ENCODE peak calls at places on chromosomes 2 and 18, in seven cellular contexts. One of them, this sample, is unnamed.

GRCh38 chr2:54568876-54569298 is 112.8 kb downstream of the SPTBN1 start:
- DNase-seq in GM10248: no peak
- DNase-seq in B cell: no peak
- DNase-seq in dorsolateral prefrontal cortex: no peak
- DNase-seq in brain microvascular endothelial cell: no peak
- DNase-seq in cardiac muscle cell: peak; percentile 77
- DNase-seq in body of pancreas: peak; percentile 54
- DNase-seq in this sample: peak; percentile 34

GRCh38 chr18:26531600-26532150 is 16.7 kb downstream of the KCTD1 start:
- DNase-seq in GM10248: no peak
- DNase-seq in B cell: no peak
- DNase-seq in dorsolateral prefrontal cortex: no peak
- DNase-seq in brain microvascular endothelial cell: no peak
- DNase-seq in cardiac muscle cell: no peak
- DNase-seq in body of pancreas: no peak
- DNase-seq in this sample: no peak

GRCh38 chr2:217795067-217795466 is 207.7 kb downstream of the TNS1 start:
- DNase-seq in GM10248: no peak
- DNase-seq in B cell: no peak
- DNase-seq in dorsolateral prefrontal cortex: no peak
- DNase-seq in brain microvascular endothelial cell: no peak
- DNase-seq in cardiac muscle cell: no peak
- DNase-seq in body of pancreas: no peak
- DNase-seq in this sample: no peak

GRCh38 chr2:12057436-12058166 is 311.2 kb downstream of the LPIN1 start:
- DNase-seq in GM10248: peak; percentile 34
- DNase-seq in B cell: peak; percentile 47
- DNase-seq in dorsolateral prefrontal cortex: no peak
- DNase-seq in brain microvascular endothelial cell: peak; percentile 31
- DNase-seq in cardiac muscle cell: no peak
- DNase-seq in body of pancreas: peak; percentile 42
- DNase-seq in this sample: peak; percentile 29

GRCh38 chr2:63192889-63193778 is 142.5 kb downstream of the OTX1 start:
- DNase-seq in GM10248: no peak
- DNase-seq in B cell: no peak
- DNase-seq in dorsolateral prefrontal cortex: no peak
- DNase-seq in brain microvascular endothelial cell: no peak
- DNase-seq in cardiac muscle cell: no peak
- DNase-seq in body of pancreas: no peak
- DNase-seq in this sample: no peak

GRCh38 chr18:44079602-44080001 is 601.1 kb upstream of the SETBP1 start:
- DNase-seq in GM10248: no peak
- DNase-seq in B cell: no peak
- DNase-seq in dorsolateral prefrontal cortex: no peak
- DNase-seq in brain microvascular endothelial cell: peak; percentile 79
- DNase-seq in cardiac muscle cell: no peak
- DNase-seq in body of pancreas: no peak
- DNase-seq in this sample: no peak

GRCh38 chr2:163690896-163691295 is 44.9 kb downstream of the FIGN start:
- DNase-seq in GM10248: no peak
- DNase-seq in B cell: no peak
- DNase-seq in dorsolateral prefrontal cortex: no peak
- DNase-seq in brain microvascular endothelial cell: no peak
- DNase-seq in cardiac muscle cell: no peak
- DNase-seq in body of pancreas: no peak
- DNase-seq in this sample: no peak

GRCh38 chr18:48889115-48889941 is 61.4 kb downstream of the SMAD7 start:
- DNase-seq in GM10248: no peak
- DNase-seq in B cell: no peak
- DNase-seq in dorsolateral prefrontal cortex: no peak
- DNase-seq in brain microvascular endothelial cell: no peak
- DNase-seq in cardiac muscle cell: peak; percentile 84
- DNase-seq in body of pancreas: peak; percentile 32
- DNase-seq in this sample: no peak

GRCh38 chr2:172736419-172737174 is 952 bp downstream of the RAPGEF4 start:
- DNase-seq in GM10248: no peak
- DNase-seq in B cell: no peak
- DNase-seq in dorsolateral prefrontal cortex: no peak
- DNase-seq in brain microvascular endothelial cell: no peak
- DNase-seq in cardiac muscle cell: peak; percentile 23
- DNase-seq in body of pancreas: no peak
- DNase-seq in this sample: no peak

GRCh38 chr2:158493458-158493857 is 36.7 kb downstream of the PKP4 start:
- DNase-seq in GM10248: no peak
- DNase-seq in B cell: no peak
- DNase-seq in dorsolateral prefrontal cortex: no peak
- DNase-seq in brain microvascular endothelial cell: no peak
- DNase-seq in cardiac muscle cell: peak; percentile 34
- DNase-seq in body of pancreas: no peak
- DNase-seq in this sample: no peak

GRCh38 chr2:174716785-174717184 is 47.5 kb downstream of the CHRNA1 start:
- DNase-seq in GM10248: no peak
- DNase-seq in B cell: no peak
- DNase-seq in dorsolateral prefrontal cortex: no peak
- DNase-seq in brain microvascular endothelial cell: no peak
- DNase-seq in cardiac muscle cell: no peak
- DNase-seq in body of pancreas: no peak
- DNase-seq in this sample: no peak

GRCh38 chr2:98457045-98457696 is 12.5 kb downstream of the INPP4A start:
- DNase-seq in GM10248: no peak
- DNase-seq in B cell: no peak
- DNase-seq in dorsolateral prefrontal cortex: no peak
- DNase-seq in brain microvascular endothelial cell: peak; percentile 83
- DNase-seq in cardiac muscle cell: no peak
- DNase-seq in body of pancreas: no peak
- DNase-seq in this sample: no peak

GRCh38 chr18:70029163-70029562 is 81.5 kb upstream of the CD226 start:
- DNase-seq in GM10248: no peak
- DNase-seq in B cell: no peak
- DNase-seq in dorsolateral prefrontal cortex: no peak
- DNase-seq in brain microvascular endothelial cell: no peak
- DNase-seq in cardiac muscle cell: no peak
- DNase-seq in body of pancreas: no peak
- DNase-seq in this sample: no peak

GRCh38 chr2:162211747-162212146 is 31.5 kb downstream of the FAP start:
- DNase-seq in GM10248: no peak
- DNase-seq in B cell: no peak
- DNase-seq in dorsolateral prefrontal cortex: no peak
- DNase-seq in brain microvascular endothelial cell: no peak
- DNase-seq in cardiac muscle cell: no peak
- DNase-seq in body of pancreas: no peak
- DNase-seq in this sample: no peak

GRCh38 chr2:18117592-18117991 is 239.1 kb downstream of the KCNS3 start:
- DNase-seq in GM10248: peak; percentile 25
- DNase-seq in B cell: no peak
- DNase-seq in dorsolateral prefrontal cortex: no peak
- DNase-seq in brain microvascular endothelial cell: peak; percentile 67
- DNase-seq in cardiac muscle cell: peak; percentile 14
- DNase-seq in body of pancreas: peak; percentile 10
- DNase-seq in this sample: peak; percentile 15

GRCh38 chr2:64751286-64752260 is 97.9 kb upstream of the SERTAD2 start:
- DNase-seq in GM10248: no peak
- DNase-seq in B cell: no peak
- DNase-seq in dorsolateral prefrontal cortex: peak; percentile 99
- DNase-seq in brain microvascular endothelial cell: peak; percentile 27
- DNase-seq in cardiac muscle cell: peak; percentile 98
- DNase-seq in body of pancreas: peak; percentile 99
- DNase-seq in this sample: no peak

GRCh38 chr18:31791817-31792579 is 31.3 kb upstream of the SLC25A52 start:
- DNase-seq in GM10248: peak; percentile 71
- DNase-seq in B cell: no peak
- DNase-seq in dorsolateral prefrontal cortex: no peak
- DNase-seq in brain microvascular endothelial cell: no peak
- DNase-seq in cardiac muscle cell: no peak
- DNase-seq in body of pancreas: peak; percentile 21
- DNase-seq in this sample: peak; percentile 73

DNA sequence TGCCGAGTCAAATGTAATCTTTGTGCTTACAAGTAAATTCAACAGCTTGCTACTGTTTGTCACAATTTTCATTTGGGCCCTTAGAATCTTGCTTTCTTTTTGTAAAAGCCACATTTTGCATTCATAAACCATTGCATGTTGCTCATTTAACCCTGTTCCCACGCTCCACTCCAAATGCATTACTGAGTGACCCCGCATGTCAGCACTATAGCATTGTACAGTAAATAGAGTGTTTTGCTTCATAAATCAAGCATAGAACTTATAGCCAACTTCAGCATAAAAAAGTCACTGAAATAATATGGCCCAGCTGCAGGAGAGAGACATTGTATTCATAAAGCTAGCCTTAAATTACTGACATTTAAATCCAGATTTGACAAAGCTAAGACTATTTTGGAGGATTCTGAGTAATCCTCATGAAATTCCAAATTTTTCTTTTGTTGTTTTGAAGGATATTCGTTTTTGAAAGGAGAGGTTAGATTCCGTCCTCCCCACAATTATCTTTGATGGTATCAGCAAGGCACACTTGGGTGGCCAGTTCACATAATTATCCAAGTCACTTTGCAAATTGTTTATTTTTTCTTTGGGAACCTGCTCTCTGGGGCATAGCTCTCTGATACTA is 320.9 kb upstream of the TCF4 start:
- DNase-seq in GM10248: no peak
- DNase-seq in B cell: no peak
- DNase-seq in dorsolateral prefrontal cortex: no peak
- DNase-seq in brain microvascular endothelial cell: no peak
- DNase-seq in cardiac muscle cell: no peak
- DNase-seq in body of pancreas: no peak
- DNase-seq in this sample: no peak
- TF ChIP-seq CTCF in GM10248: no peak
- TF ChIP-seq CTCF in B cell: no peak
- TF ChIP-seq CTCF in dorsolateral prefrontal cortex: no peak
- TF ChIP-seq CTCF in brain microvascular endothelial cell: no peak
- TF ChIP-seq CTCF in cardiac muscle cell: no peak
- TF ChIP-seq CTCF in body of pancreas: no peak
- TF ChIP-seq CTCF in this sample: no peak

GRCh38 chr2:176687350-176687749 is 418.1 kb downstream of the MTX2 start:
- DNase-seq in GM10248: no peak
- DNase-seq in B cell: no peak
- DNase-seq in dorsolateral prefrontal cortex: no peak
- DNase-seq in brain microvascular endothelial cell: no peak
- DNase-seq in cardiac muscle cell: no peak
- DNase-seq in body of pancreas: no peak
- DNase-seq in this sample: no peak

GRCh38 chr2:176686328-176686727 is 417.1 kb downstream of the MTX2 start:
- DNase-seq in GM10248: no peak
- DNase-seq in B cell: no peak
- DNase-seq in dorsolateral prefrontal cortex: no peak
- DNase-seq in brain microvascular endothelial cell: no peak
- DNase-seq in cardiac muscle cell: no peak
- DNase-seq in body of pancreas: no peak
- DNase-seq in this sample: no peak

GRCh38 chr2:176689711-176690110 is 420.5 kb downstream of the MTX2 start:
- DNase-seq in GM10248: no peak
- DNase-seq in B cell: no peak
- DNase-seq in dorsolateral prefrontal cortex: no peak
- DNase-seq in brain microvascular endothelial cell: no peak
- DNase-seq in cardiac muscle cell: no peak
- DNase-seq in body of pancreas: no peak
- DNase-seq in this sample: no peak

GRCh38 chr2:176685908-176686307 is 416.7 kb downstream of the MTX2 start:
- DNase-seq in GM10248: no peak
- DNase-seq in B cell: no peak
- DNase-seq in dorsolateral prefrontal cortex: no peak
- DNase-seq in brain microvascular endothelial cell: no peak
- DNase-seq in cardiac muscle cell: no peak
- DNase-seq in body of pancreas: no peak
- DNase-seq in this sample: no peak

DNA sequence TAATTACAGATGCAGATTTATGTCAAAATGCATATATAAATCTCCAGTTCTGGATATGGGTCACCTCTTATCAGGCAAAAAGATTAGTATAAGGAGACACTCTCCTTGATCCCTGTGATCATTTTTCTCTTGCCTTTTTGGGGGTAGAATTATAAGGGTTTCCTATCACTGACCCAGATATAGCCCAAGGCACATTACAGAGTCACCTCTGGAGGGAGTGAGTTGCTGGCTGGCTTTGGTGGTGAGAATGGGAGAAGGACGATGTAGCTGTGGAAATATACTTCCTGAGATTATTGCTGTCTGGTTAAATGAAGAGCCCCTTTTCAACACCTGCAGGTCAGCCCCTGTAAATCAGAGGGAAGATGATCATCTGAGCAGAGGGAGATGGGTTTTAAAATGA is 418.7 kb downstream of the MTX2 start:
- DNase-seq in GM10248: no peak
- DNase-seq in B cell: no peak
- DNase-seq in dorsolateral prefrontal cortex: no peak
- DNase-seq in brain microvascular endothelial cell: no peak
- DNase-seq in cardiac muscle cell: no peak
- DNase-seq in body of pancreas: no peak
- DNase-seq in this sample: no peak
- TF ChIP-seq CTCF in GM10248: no peak
- TF ChIP-seq CTCF in B cell: no peak
- TF ChIP-seq CTCF in dorsolateral prefrontal cortex: no peak
- TF ChIP-seq CTCF in brain microvascular endothelial cell: no peak
- TF ChIP-seq CTCF in cardiac muscle cell: no peak
- TF ChIP-seq CTCF in body of pancreas: no peak
- TF ChIP-seq CTCF in this sample: no peak

GRCh38 chr18:36828157-36828629 is 609 bp downstream of the TPGS2 start:
- DNase-seq in GM10248: no peak
- DNase-seq in B cell: peak; percentile 10
- DNase-seq in dorsolateral prefrontal cortex: no peak
- DNase-seq in brain microvascular endothelial cell: peak; percentile 50
- DNase-seq in cardiac muscle cell: no peak
- DNase-seq in body of pancreas: peak; percentile 41
- DNase-seq in this sample: no peak

GRCh38 chr18:36831139-36831538 is 2.2 kb downstream of the KIAA1328 start:
- DNase-seq in GM10248: no peak
- DNase-seq in B cell: no peak
- DNase-seq in dorsolateral prefrontal cortex: no peak
- DNase-seq in brain microvascular endothelial cell: peak; percentile 33
- DNase-seq in cardiac muscle cell: no peak
- DNase-seq in body of pancreas: no peak
- DNase-seq in this sample: no peak

GRCh38 chr18:36828630-36829361 is at the start of the genes KIAA1328 and TPGS2:
- DNase-seq in GM10248: peak; percentile 93
- DNase-seq in B cell: peak; percentile 96
- DNase-seq in dorsolateral prefrontal cortex: peak; percentile 74
- DNase-seq in brain microvascular endothelial cell: peak; percentile 79
- DNase-seq in cardiac muscle cell: peak; percentile 92
- DNase-seq in body of pancreas: peak; percentile 87
- DNase-seq in this sample: peak; percentile 94

GRCh38 chr18:36830141-36830495 is 1.2 kb downstream of the KIAA1328 start:
- DNase-seq in GM10248: no peak
- DNase-seq in B cell: no peak
- DNase-seq in dorsolateral prefrontal cortex: no peak
- DNase-seq in brain microvascular endothelial cell: no peak
- DNase-seq in cardiac muscle cell: no peak
- DNase-seq in body of pancreas: no peak
- DNase-seq in this sample: no peak

GRCh38 chr18:36829362-36830140 is 624 bp downstream of the KIAA1328 start:
- DNase-seq in GM10248: no peak
- DNase-seq in B cell: no peak
- DNase-seq in dorsolateral prefrontal cortex: no peak
- DNase-seq in brain microvascular endothelial cell: no peak
- DNase-seq in cardiac muscle cell: peak; percentile 14
- DNase-seq in body of pancreas: peak; percentile 20
- DNase-seq in this sample: no peak
- TF ChIP-seq CTCF in GM10248: no peak
- TF ChIP-seq CTCF in B cell: no peak
- TF ChIP-seq CTCF in dorsolateral prefrontal cortex: no peak
- TF ChIP-seq CTCF in brain microvascular endothelial cell: no peak
- TF ChIP-seq CTCF in cardiac muscle cell: no peak
- TF ChIP-seq CTCF in body of pancreas: no peak
- TF ChIP-seq CTCF in this sample: no peak

GRCh38 chr18:3380384-3380961 is 69.5 kb upstream of the TGIF1 start:
- DNase-seq in GM10248: no peak
- DNase-seq in B cell: no peak
- DNase-seq in dorsolateral prefrontal cortex: no peak
- DNase-seq in brain microvascular endothelial cell: peak; percentile 7
- DNase-seq in cardiac muscle cell: no peak
- DNase-seq in body of pancreas: peak; percentile 21
- DNase-seq in this sample: no peak
- TF ChIP-seq CTCF in GM10248: no peak
- TF ChIP-seq CTCF in B cell: peak; percentile 21
- TF ChIP-seq CTCF in dorsolateral prefrontal cortex: no peak
- TF ChIP-seq CTCF in brain microvascular endothelial cell: peak; percentile 51
- TF ChIP-seq CTCF in cardiac muscle cell: peak; percentile 16
- TF ChIP-seq CTCF in body of pancreas: no peak
- TF ChIP-seq CTCF in this sample: no peak